ENCODE peak calls at places on chromosomes 12 and 14, in ten cellular contexts. A is B cell, D is endothelial cell, C is fibroblast of pulmonary artery, M is neural crest cell, W is astrocyte of the spinal cord, Z is HFFc6, S is upper lobe of right lung, U is mucosa of descending colon, T is neural progenitor cell. H is an unnamed sample.

GRCh38 chr12:25241171-25242020 is 9.3 kb downstream of the KRAS start:
- DNase-seq in A (peak), D (no peak), C (peak), M (no peak), W (peak), Z (peak), S (no peak), U (no peak), T (peak), H (no peak)

GRCh38 chr14:83975435-83976222 is 1554.3 kb upstream of the FLRT2 start:
- DNase-seq in A (no peak), D (no peak), C (peak), M (no peak), W (no peak), Z (no peak), S (no peak), U (peak), T (no peak), H (no peak)

GRCh38 chr12:26125451-26126339 is 858 bp upstream of the BHLHE41 start:
- DNase-seq in A (peak), D (peak), C (peak), M (peak), W (peak), Z (peak), S (peak), U (peak), T (peak), H (peak)

GRCh38 chr14:21102472-21103164 is 1.8 kb downstream of the TMEM253 start:
- DNase-seq in A (no peak), D (no peak), C (no peak), M (no peak), W (no peak), Z (no peak), S (no peak), U (no peak), T (peak), H (no peak)

GRCh38 chr12:103841690-103842584 is 903 bp upstream of the NT5DC3 start:
- DNase-seq in A (no peak), D (peak), C (no peak), M (no peak), W (peak), Z (peak), S (peak), U (peak), T (no peak), H (peak)

GRCh38 chr14:64701660-64702059 is 2.6 kb upstream of the PLEKHG3 start:
- DNase-seq in A (no peak), D (no peak), C (no peak), M (no peak), W (no peak), Z (no peak), S (no peak), U (no peak), T (peak), H (no peak)

GRCh38 chr12:38886064-38886463 is 19.3 kb downstream of the CPNE8 start:
- DNase-seq in A (no peak), D (no peak), C (peak), M (no peak), W (peak), Z (no peak), S (no peak), U (peak), T (no peak), H (no peak)

GRCh38 chr14:45766247-45766646 is 513.2 kb upstream of the MIS18BP1 start:
- DNase-seq in A (no peak), D (no peak), C (no peak), M (no peak), W (no peak), Z (no peak), S (no peak), U (no peak), T (no peak), H (no peak)

GRCh38 chr12:131832393-131833231 is 4.4 kb downstream of the MMP17 start:
- DNase-seq in A (peak), D (no peak), C (peak), M (no peak), W (no peak), Z (peak), S (no peak), U (peak), T (no peak), H (peak)

GRCh38 chr12:76670776-76671175 is 93.1 kb upstream of the ZDHHC17 start:
- DNase-seq in A (no peak), D (no peak), C (no peak), M (no peak), W (peak), Z (peak), S (no peak), U (no peak), T (no peak), H (no peak)

GRCh38 chr12:72876092-72876491 is 603.9 kb downstream of the TRHDE start:
- DNase-seq in A (no peak), D (no peak), C (no peak), M (no peak), W (no peak), Z (no peak), S (no peak), U (no peak), T (no peak), H (no peak)

GRCh38 chr12:107581616-107582015 is 104.0 kb upstream of the PWP1 start:
- DNase-seq in A (no peak), D (no peak), C (no peak), M (no peak), W (no peak), Z (no peak), S (no peak), U (no peak), T (no peak), H (no peak)

GRCh38 chr12:107580750-107581529 is 104.7 kb upstream of the PWP1 start:
- DNase-seq in A (no peak), D (peak), C (no peak), M (no peak), W (no peak), Z (no peak), S (no peak), U (no peak), T (peak), H (no peak)

GRCh38 chr12:107586256-107586970 is 99.2 kb upstream of the PWP1 start:
- DNase-seq in A (no peak), D (no peak), C (no peak), M (no peak), W (no peak), Z (no peak), S (no peak), U (no peak), T (no peak), H (no peak)

GRCh38 chr12:107584523-107584922 is 101.1 kb upstream of the PWP1 start:
- DNase-seq in A (no peak), D (no peak), C (no peak), M (no peak), W (no peak), Z (no peak), S (no peak), U (no peak), T (no peak), H (no peak)
- TF ChIP-seq CTCF in A (no peak), D (no peak), C (no peak), M (no peak), W (no peak), Z (no peak), S (no peak), U (no peak), T (no peak), H (no peak)

GRCh38 chr14:103679351-103679750 is 35.9 kb downstream of the XRCC3 start:
- DNase-seq in A (peak), D (peak), C (peak), M (no peak), W (peak), Z (no peak), S (peak), U (peak), T (peak), H (no peak)
- TF ChIP-seq CTCF in A (peak), D (no peak), C (peak), M (peak), W (peak), Z (peak), S (peak), U (no peak), T (peak), H (peak)

GRCh38 chr14:93765970-93766369 is 22.3 kb downstream of the PRIMA1 start:
- DNase-seq in A (no peak), D (no peak), C (no peak), M (no peak), W (no peak), Z (no peak), S (no peak), U (no peak), T (no peak), H (no peak)
- TF ChIP-seq CTCF in A (no peak), D (no peak), C (no peak), M (no peak), W (no peak), Z (no peak), S (no peak), U (no peak), T (no peak), H (no peak)

DNA sequence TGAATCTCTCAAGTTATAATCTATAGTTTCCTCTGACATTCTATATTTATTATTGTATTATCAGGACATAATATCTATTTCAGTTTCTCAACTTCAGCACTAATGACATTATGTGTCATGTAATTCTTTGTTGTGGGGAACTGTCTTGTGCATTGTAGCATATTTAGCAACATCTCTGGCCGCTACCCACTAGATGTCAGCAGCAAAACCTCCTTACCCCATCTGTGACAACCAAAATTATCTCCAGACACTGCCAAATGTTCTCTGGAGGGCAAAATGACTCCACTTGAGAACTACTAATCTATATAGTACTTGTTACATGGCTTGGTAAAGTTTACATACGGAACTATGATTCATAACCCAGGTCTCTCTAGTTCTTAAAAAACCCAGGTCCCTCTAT is 110.2 kb downstream of the RASSF9 start:
- DNase-seq in A (no peak), D (no peak), C (peak), M (no peak), W (no peak), Z (no peak), S (no peak), U (no peak), T (no peak), H (no peak)
- TF ChIP-seq CTCF in A (no peak), D (no peak), C (no peak), M (no peak), W (no peak), Z (no peak), S (no peak), U (no peak), T (no peak), H (no peak)

GRCh38 chr12:92771011-92771410 is 68.2 kb downstream of the PLEKHG7 start:
- DNase-seq in A (no peak), D (no peak), C (no peak), M (no peak), W (no peak), Z (no peak), S (no peak), U (no peak), T (no peak), H (no peak)
- TF ChIP-seq CTCF in A (no peak), D (no peak), C (no peak), M (no peak), W (no peak), Z (no peak), S (no peak), U (no peak), T (no peak), H (no peak)

H was measured in Peyer's patch.